ENCODE peak calls at places on chromosomes 4 and X, in seven cellular contexts. Q is hepatocyte, M is astrocyte, J is heart right ventricle, E is A549, C is lower lobe of right lung, S is breast epithelium. T is an unnamed sample.
A peak's percentile ranks its signal among the peaks of the same experiment; 100 is the strongest.

GRCh38 chrX:34382416-34382815 is 250.3 kb upstream of the FAM47A start:
- DNase-seq in Q (no peak), M (peak; percentile 12), J (no peak), E (no peak), C (no peak), S (no peak), T (no peak)

GRCh38 chrX:38312436-38312835 is 14.9 kb downstream of the RPGR start:
- DNase-seq in Q (no peak), M (peak; percentile 45), J (no peak), E (no peak), C (no peak), S (no peak), T (no peak)

GRCh38 chr4:69689530-69690111 is 36.6 kb upstream of the UGT2A1 start:
- DNase-seq in Q (peak; percentile 58), M (peak; percentile 4), J (no peak), E (no peak), C (no peak), S (no peak), T (no peak)

GRCh38 chr4:85151349-85151748 is 184.9 kb upstream of the WDFY3 start:
- DNase-seq in Q (no peak), M (no peak), J (no peak), E (no peak), C (no peak), S (no peak), T (no peak)

GRCh38 chr4:1405636-1406415 is 416 bp downstream of the NKX1-1 start:
- DNase-seq in Q (peak; percentile 3), M (no peak), J (no peak), E (no peak), C (peak; percentile 24), S (no peak), T (peak; percentile 33)

GRCh38 chrX:47380268-47380667 is 9.9 kb downstream of the ZNF157 start:
- DNase-seq in Q (no peak), M (no peak), J (peak; percentile 13), E (no peak), C (peak; percentile 42), S (peak; percentile 39), T (no peak)

GRCh38 chr4:7928711-7929505 is 10.8 kb downstream of the AFAP1 start:
- DNase-seq in Q (no peak), M (no peak), J (no peak), E (no peak), C (no peak), S (no peak), T (no peak)

GRCh38 chr4:152090543-152090942 is 329.7 kb upstream of the GATB start:
- DNase-seq in Q (peak; percentile 56), M (no peak), J (peak; percentile 18), E (no peak), C (no peak), S (no peak), T (no peak)

GRCh38 chrX:22594771-22595170 is 322.1 kb downstream of the CBLL2 start:
- DNase-seq in Q (no peak), M (no peak), J (no peak), E (no peak), C (no peak), S (no peak), T (no peak)

GRCh38 chrX:139967300-139967699 is 2.0 kb upstream of the CXorf66 start:
- DNase-seq in Q (no peak), M (no peak), J (no peak), E (peak; percentile 7), C (no peak), S (no peak), T (no peak)

GRCh38 chrX:100445593-100445992 is 35.5 kb upstream of the PCDH19 start:
- DNase-seq in Q (no peak), M (no peak), J (no peak), E (no peak), C (no peak), S (no peak), T (no peak)

GRCh38 chrX:116873678-116874077 is 410.9 kb upstream of the CT83 start:
- DNase-seq in Q (no peak), M (peak; percentile 1), J (no peak), E (no peak), C (no peak), S (no peak), T (no peak)

GRCh38 chrX:22800360-22800759 is 199.4 kb upstream of the DDX53 start:
- DNase-seq in Q (peak; percentile 7), M (peak; percentile 91), J (peak; percentile 4), E (no peak), C (no peak), S (no peak), T (no peak)

GRCh38 chr4:151804821-151805220 is 44.0 kb upstream of the GATB start:
- DNase-seq in Q (no peak), M (peak; percentile 49), J (no peak), E (no peak), C (no peak), S (no peak), T (no peak)

GRCh38 chr4:186557061-186557460 is 1.7 kb upstream of the MTNR1A start:
- DNase-seq in Q (no peak), M (no peak), J (no peak), E (no peak), C (no peak), S (no peak), T (no peak)

GRCh38 chr4:103498161-103499070 is 221.4 kb downstream of the TACR3 start:
- DNase-seq in Q (peak; percentile 35), M (peak; percentile 73), J (no peak), E (no peak), C (no peak), S (no peak), T (peak; percentile 22)

GRCh38 chr4:8274772-8275241 is 5.3 kb downstream of the HTRA3 start:
- DNase-seq in Q (peak; percentile 92), M (peak; percentile 84), J (peak; percentile 89), E (no peak), C (peak; percentile 60), S (peak; percentile 65), T (peak; percentile 78)

GRCh38 chrX:19557816-19558215 is 42.5 kb upstream of the MAP3K15 start:
- DNase-seq in Q (no peak), M (peak; percentile 49), J (no peak), E (no peak), C (no peak), S (no peak), T (no peak)

GRCh38 chr4:112422644-112423043 is 93.3 kb downstream of the NEUROG2 start:
- DNase-seq in Q (no peak), M (no peak), J (no peak), E (no peak), C (no peak), S (no peak), T (no peak)

GRCh38 chrX:57573754-57574153 is 18.1 kb upstream of the ZXDB start:
- DNase-seq in Q (no peak), M (no peak), J (no peak), E (no peak), C (no peak), S (no peak), T (no peak)

GRCh38 chr4:30720021-30720655 is at the start of gene PCDH7:
- DNase-seq in Q (peak; percentile 66), M (peak; percentile 79), J (peak; percentile 23), E (peak; percentile 7), C (no peak), S (no peak), T (peak; percentile 71)

GRCh38 chr4:30719363-30720020 is 677 bp upstream of the PCDH7 start:
- DNase-seq in Q (peak; percentile 76), M (peak; percentile 70), J (peak; percentile 50), E (peak; percentile 18), C (no peak), S (no peak), T (peak; percentile 36)

GRCh38 chr4:30717208-30718020 is 2.8 kb upstream of the PCDH7 start:
- DNase-seq in Q (peak; percentile 69), M (peak; percentile 78), J (peak; percentile 36), E (peak; percentile 7), C (peak; percentile 51), S (no peak), T (peak; percentile 31)

GRCh38 chr4:30718021-30718888 is 1.9 kb upstream of the PCDH7 start:
- DNase-seq in Q (peak; percentile 73), M (peak; percentile 60), J (peak; percentile 47), E (peak; percentile 2), C (no peak), S (no peak), T (peak; percentile 80)

DNA sequence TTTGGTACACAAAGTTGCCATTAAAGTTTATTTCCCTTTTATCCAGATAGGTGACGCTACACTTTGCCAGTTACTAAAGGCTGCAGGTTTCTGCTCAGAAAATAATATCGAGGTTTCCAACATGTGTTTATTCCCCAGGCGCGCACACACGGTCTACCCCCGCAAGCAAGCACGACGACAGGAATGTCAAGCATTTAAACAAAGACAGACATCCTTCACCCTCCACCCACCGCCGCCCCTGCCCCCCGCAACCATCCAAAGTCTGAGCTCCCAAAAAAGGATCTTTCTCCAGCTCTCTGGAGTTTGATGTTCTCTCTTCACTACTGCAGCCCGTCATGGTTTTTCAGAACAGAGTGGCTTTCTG is 1.3 kb upstream of the PCDH7 start:
- DNase-seq in Q (peak; percentile 39), M (peak; percentile 51), J (no peak), E (peak; percentile 0), C (no peak), S (no peak), T (no peak)
- TF ChIP-seq CTCF in Q (peak; percentile 41), M (peak; percentile 20), J (peak; percentile 41), E (no peak), C (no peak), S (no peak), T (peak; percentile 22)

GRCh38 chrX:368811-369562 is 17.7 kb downstream of the PPP2R3B start:
- DNase-seq in Q (no peak), M (peak; percentile 36), J (no peak), E (peak; percentile 39), C (no peak), S (no peak), T (no peak)
- H3K4me3 ChIP-seq in Q (no peak overlapping the region), M (no peak overlapping the region), J (peak overlapping the region; percentile 22), E (no peak overlapping the region), C (no peak overlapping the region), S (no peak overlapping the region), T (no peak overlapping the region)

GRCh38 chrX:150902434-150903109 is 4.1 kb upstream of the CD99L2 start:
- DNase-seq in Q (no peak), M (no peak), J (no peak), E (no peak), C (no peak), S (no peak), T (no peak)

GRCh38 chrX:150897371-150898319 is 823 bp downstream of the CD99L2 start:
- DNase-seq in Q (peak; percentile 58), M (peak; percentile 6), J (no peak), E (peak; percentile 24), C (peak; percentile 54), S (no peak), T (peak; percentile 60)

GRCh38 chrX:150896632-150897031 is 1.8 kb downstream of the CD99L2 start:
- DNase-seq in Q (no peak), M (no peak), J (no peak), E (no peak), C (no peak), S (no peak), T (no peak)

GRCh38 chrX:150898343-150899190 is at the start of gene CD99L2:
- DNase-seq in Q (peak; percentile 94), M (peak; percentile 60), J (peak; percentile 91), E (peak; percentile 66), C (peak; percentile 92), S (peak; percentile 74), T (peak; percentile 87)

GRCh38 chrX:150899191-150899757 is 806 bp upstream of the CD99L2 start:
- DNase-seq in Q (peak; percentile 36), M (peak; percentile 8), J (peak; percentile 37), E (peak; percentile 12), C (peak; percentile 67), S (peak; percentile 17), T (peak; percentile 21)
- H3K27ac ChIP-seq in Q (peak overlapping the region; percentile 76), M (peak overlapping the region; percentile 47), J (peak overlapping the region; percentile 40), E (peak overlapping the region; percentile 98), C (peak overlapping the region; percentile 71), S (peak overlapping the region; percentile 85), T (no peak overlapping the region)

GRCh38 chr4:122577808-122578781 is 42.8 kb downstream of the IL21 start:
- DNase-seq in Q (peak; percentile 71), M (no peak), J (no peak), E (peak; percentile 50), C (no peak), S (no peak), T (no peak)
- TF ChIP-seq CTCF in Q (peak; percentile 67), M (peak; percentile 88), J (peak; percentile 71), E (peak; percentile 51), C (peak; percentile 65), S (peak; percentile 40), T (peak; percentile 65)

T was measured in dorsolateral prefrontal cortex.